ENCODE peak calls at places on chromosome 5, in five cellular contexts. W, R, Y, I and Z are unnamed samples.
A peak's percentile ranks its signal among the peaks of the same experiment; 100 is the strongest.

GRCh38 chr5:161219816-161220215 is 326.7 kb downstream of the GABRB2 start:
- ATAC-seq in W (no peak), R (no peak), Y (no peak), I (no peak), Z (no peak)

GRCh38 chr5:67416133-67416937 is 219.7 kb upstream of the CD180 start:
- ATAC-seq in W (peak; percentile 83), R (no peak), Y (no peak), I (no peak), Z (no peak)

GRCh38 chr5:7850241-7850532 is 746 bp downstream of the CFAP90 start:
- ATAC-seq in W (peak; percentile 26), R (peak; percentile 24), Y (peak; percentile 42), I (peak; percentile 38), Z (no peak)

GRCh38 chr5:131218392-131218791 is 45.5 kb upstream of the CDC42SE2 start:
- ATAC-seq in W (no peak), R (no peak), Y (peak; percentile 77), I (no peak), Z (no peak)

GRCh38 chr5:59764361-59764760 is 129.2 kb downstream of the PDE4D start:
- ATAC-seq in W (no peak), R (no peak), Y (no peak), I (no peak), Z (no peak)

GRCh38 chr5:58786904-58787303 is 204.0 kb downstream of the RAB3C start:
- ATAC-seq in W (no peak), R (no peak), Y (no peak), I (no peak), Z (no peak)

GRCh38 chr5:150246424-150246823 is 43.1 kb downstream of the CAMK2A start:
- ATAC-seq in W (no peak), R (no peak), Y (no peak), I (no peak), Z (no peak)

GRCh38 chr5:40429258-40430111 is 250.2 kb upstream of the PTGER4 start:
- ATAC-seq in W (no peak), R (peak; percentile 76), Y (peak; percentile 81), I (peak; percentile 88), Z (no peak)

GRCh38 chr5:81140461-81140860 is 92.7 kb upstream of the CKMT2 start:
- ATAC-seq in W (no peak), R (peak; percentile 38), Y (no peak), I (no peak), Z (peak; percentile 38)

GRCh38 chr5:75574791-75575190 is 36.5 kb upstream of the ANKDD1B start:
- ATAC-seq in W (no peak), R (no peak), Y (no peak), I (no peak), Z (no peak)

GRCh38 chr5:162565-163337 is 28.5 kb upstream of the LRRC14B start:
- ATAC-seq in W (no peak), R (no peak), Y (no peak), I (peak; percentile 10), Z (no peak)

GRCh38 chr5:17180957-17181723 is 36.3 kb upstream of the BASP1 start:
- ATAC-seq in W (no peak), R (no peak), Y (peak; percentile 93), I (peak; percentile 51), Z (peak; percentile 90)

GRCh38 chr5:124421584-124421983 is 324.9 kb downstream of the ZNF608 start:
- ATAC-seq in W (no peak), R (no peak), Y (no peak), I (no peak), Z (no peak)

GRCh38 chr5:149711338-149711737 is 18.8 kb upstream of the PPARGC1B start:
- ATAC-seq in W (no peak), R (peak; percentile 92), Y (no peak), I (no peak), Z (no peak)

GRCh38 chr5:96279796-96280542 is 153.1 kb downstream of the PCSK1 start:
- ATAC-seq in W (no peak), R (no peak), Y (peak; percentile 97), I (no peak), Z (no peak)

GRCh38 chr5:166373817-166374216 is 1917.6 kb upstream of the WWC1 start:
- ATAC-seq in W (no peak), R (no peak), Y (no peak), I (no peak), Z (no peak)